ENCODE peak calls at places on chromosomes 12 and 14, in five cellular contexts. M, I, G, C and P are unnamed samples.
A peak's percentile ranks its signal among the peaks of the same experiment; 100 is the strongest.

GRCh38 chr12:124837958-124838803 is 25.5 kb downstream of the SCARB1 start:
- DNase-seq in M (peak; percentile 65), I (peak; percentile 83), G (peak; percentile 74), C (no peak), P (no peak)

GRCh38 chr12:59808317-59808910 is 212.6 kb downstream of the SLC16A7 start:
- DNase-seq in M (no peak), I (no peak), G (no peak), C (peak; percentile 11), P (no peak)

GRCh38 chr12:82805812-82806497 is 119.2 kb downstream of the TMTC2 start:
- DNase-seq in M (no peak), I (no peak), G (no peak), C (no peak), P (no peak)

GRCh38 chr12:12822886-12823285 is 9.7 kb downstream of the DDX47 start:
- DNase-seq in M (no peak), I (no peak), G (no peak), C (no peak), P (no peak)

GRCh38 chr12:25557830-25558436 is 4.8 kb upstream of the LMNTD1 start:
- DNase-seq in M (no peak), I (no peak), G (no peak), C (peak; percentile 10), P (no peak)

GRCh38 chr12:15887043-15887817 is 5.0 kb downstream of the STRAP start:
- DNase-seq in M (no peak), I (no peak), G (no peak), C (no peak), P (no peak)

GRCh38 chr12:123937707-123938600 is 34.7 kb downstream of the CCDC92 start:
- DNase-seq in M (no peak), I (no peak), G (peak; percentile 54), C (no peak), P (peak; percentile 20)

GRCh38 chr12:22744197-22744596 is 119.2 kb downstream of the ETNK1 start:
- DNase-seq in M (no peak), I (no peak), G (no peak), C (no peak), P (no peak)

GRCh38 chr14:68279777-68280233 is 460.2 kb downstream of the RAD51B start:
- DNase-seq in M (no peak), I (no peak), G (no peak), C (peak; percentile 48), P (no peak)

GRCh38 chr14:104593710-104594121 is 10.9 kb downstream of the TMEM179 start:
- DNase-seq in M (no peak), I (no peak), G (no peak), C (no peak), P (no peak)

GRCh38 chr12:2256453-2256852 is 203.7 kb downstream of the CACNA1C start:
- DNase-seq in M (no peak), I (no peak), G (no peak), C (no peak), P (no peak)

GRCh38 chr12:110765144-110765543 is 22.5 kb upstream of the PPP1CC start:
- DNase-seq in M (no peak), I (no peak), G (no peak), C (no peak), P (no peak)

GRCh38 chr12:52788876-52789636 is 6.9 kb downstream of the KRT3 start:
- DNase-seq in M (no peak), I (no peak), G (no peak), C (no peak), P (no peak)

GRCh38 chr12:132429932-132430643 is 59.9 kb upstream of the FBRSL1 start:
- DNase-seq in M (no peak), I (no peak), G (no peak), C (peak; percentile 79), P (peak; percentile 97)

GRCh38 chr12:131147894-131148293 is 194.2 kb downstream of the ADGRD1 start:
- DNase-seq in M (no peak), I (no peak), G (no peak), C (no peak), P (no peak)

GRCh38 chr12:54053625-54054441 is at the start of gene HOXC4:
- DNase-seq in M (no peak), I (no peak), G (no peak), C (peak; percentile 81), P (peak; percentile 66)

GRCh38 chr14:36086629-36087380 is 89.7 kb downstream of the PTCSC3 start:
- DNase-seq in M (no peak), I (no peak), G (no peak), C (no peak), P (no peak)

GRCh38 chr12:120287491-120287890 is 4.2 kb downstream of the RNU4-2 start:
- DNase-seq in M (no peak), I (no peak), G (no peak), C (no peak), P (no peak)